ENCODE peak calls at places on chromosomes 3 and 15, in five cellular contexts. One of them, this sample, is unnamed. For H3K4me1, the result is how much of the 10 kb centered on the place peaks cover.

GRCh38 chr3:110881069-110881468 is 190.5 kb upstream of the NECTIN3 start:
- DNase-seq in right lobe of liver: peak
- DNase-seq in transverse colon: peak
- DNase-seq in DND-41: peak
- DNase-seq in psoas muscle: peak
- DNase-seq in this sample: no peak

GRCh38 chr3:98172621-98173020 is 6.1 kb downstream of the OR5H15 start:
- DNase-seq in right lobe of liver: no peak
- DNase-seq in psoas muscle: no peak
- DNase-seq in DND-41: no peak
- DNase-seq in transverse colon: no peak
- DNase-seq in this sample: no peak

GRCh38 chr3:113212155-113212844 is 943 bp downstream of the BOC start:
- DNase-seq in DND-41: no peak
- DNase-seq in right lobe of liver: no peak
- DNase-seq in transverse colon: no peak
- DNase-seq in psoas muscle: peak
- DNase-seq in this sample: no peak

GRCh38 chr3:152019516-152019915 is 146.1 kb downstream of the SUCNR1 start:
- DNase-seq in DND-41: no peak
- DNase-seq in transverse colon: no peak
- DNase-seq in psoas muscle: no peak
- DNase-seq in right lobe of liver: no peak
- DNase-seq in this sample: no peak

GRCh38 chr3:189773056-189773455 is 141.9 kb downstream of the TP63 start:
- DNase-seq in DND-41: no peak
- DNase-seq in psoas muscle: no peak
- DNase-seq in transverse colon: no peak
- DNase-seq in right lobe of liver: no peak
- DNase-seq in this sample: no peak

GRCh38 chr3:189995129-189995528 is 125.6 kb downstream of the P3H2 start:
- DNase-seq in right lobe of liver: no peak
- DNase-seq in DND-41: no peak
- DNase-seq in transverse colon: no peak
- DNase-seq in psoas muscle: no peak
- DNase-seq in this sample: no peak

GRCh38 chr3:1118074-1118473 is 25.2 kb downstream of the CNTN6 start:
- DNase-seq in psoas muscle: no peak
- DNase-seq in transverse colon: no peak
- DNase-seq in right lobe of liver: no peak
- DNase-seq in DND-41: no peak
- DNase-seq in this sample: no peak

GRCh38 chr3:74520895-74521294 is 93.6 kb downstream of the CNTN3 start:
- DNase-seq in psoas muscle: no peak
- DNase-seq in right lobe of liver: no peak
- DNase-seq in transverse colon: no peak
- DNase-seq in DND-41: no peak
- DNase-seq in this sample: no peak

GRCh38 chr3:40920041-40920440 is 279.3 kb upstream of the CTNNB1 start:
- DNase-seq in psoas muscle: no peak
- DNase-seq in DND-41: no peak
- DNase-seq in transverse colon: no peak
- DNase-seq in right lobe of liver: no peak
- DNase-seq in this sample: no peak

GRCh38 chr3:38644016-38644661 is 5.3 kb downstream of the SCN5A start:
- DNase-seq in DND-41: no peak
- DNase-seq in right lobe of liver: no peak
- DNase-seq in psoas muscle: no peak
- DNase-seq in transverse colon: no peak
- DNase-seq in this sample: no peak

DNA sequence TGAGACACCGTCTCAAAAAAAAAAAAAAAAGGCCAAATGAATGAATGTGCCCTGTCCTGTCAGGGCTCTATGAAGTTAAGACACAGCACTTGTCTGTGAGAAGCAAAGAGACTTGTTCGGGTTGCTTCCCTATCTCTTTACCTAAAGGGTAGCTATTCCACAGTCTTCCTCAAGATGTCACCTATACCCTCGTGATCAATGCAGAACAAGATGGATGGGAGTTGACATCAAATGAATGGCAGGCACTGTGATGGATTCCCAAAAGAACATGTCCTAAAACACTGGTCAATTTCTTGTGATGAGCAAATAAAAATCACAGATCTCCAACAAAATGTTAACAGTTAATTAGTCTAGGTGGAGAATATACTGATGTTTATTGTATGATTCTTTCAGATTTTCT is 9.5 kb downstream of the TADA3 start:
- DNase-seq in DND-41: no peak
- DNase-seq in right lobe of liver: no peak
- DNase-seq in psoas muscle: no peak
- DNase-seq in transverse colon: no peak
- DNase-seq in this sample: no peak
- H3K4me3 ChIP-seq in DND-41: no peak
- H3K4me3 ChIP-seq in right lobe of liver: no peak
- H3K4me3 ChIP-seq in psoas muscle: no peak
- H3K4me3 ChIP-seq in transverse colon: no peak
- H3K4me3 ChIP-seq in this sample: no peak

DNA sequence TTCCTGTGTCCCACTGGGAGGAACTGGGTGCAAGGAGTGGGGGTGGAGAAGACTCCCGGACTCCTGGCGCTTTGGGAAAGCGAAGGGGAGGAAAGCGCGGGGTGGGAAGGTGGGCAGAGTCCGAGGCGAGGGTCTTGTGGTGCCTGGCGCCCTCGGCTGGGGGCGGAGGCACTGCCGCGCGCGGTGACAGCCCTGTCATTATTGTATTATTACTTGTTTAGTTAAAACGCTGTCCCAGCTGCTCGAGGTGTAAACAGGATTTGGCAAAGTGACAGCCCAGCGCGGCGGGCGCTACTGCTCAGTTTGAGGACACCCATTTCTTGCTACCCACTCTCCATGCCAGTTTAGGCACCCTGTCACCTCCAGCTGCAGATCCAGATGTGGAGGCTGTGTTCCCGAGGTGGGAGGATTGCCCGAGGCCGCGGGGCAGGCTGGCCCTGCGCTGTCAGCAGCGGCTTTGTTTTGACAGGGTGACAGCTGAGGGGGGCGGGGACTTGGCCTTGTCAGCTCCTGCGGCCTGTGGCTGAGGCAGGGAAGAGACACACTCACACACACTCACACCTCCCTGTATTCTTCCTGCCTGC is 1.0 kb downstream of the KAT2B start:
- DNase-seq in right lobe of liver: peak
- DNase-seq in psoas muscle: peak
- DNase-seq in DND-41: peak
- DNase-seq in transverse colon: peak
- DNase-seq in this sample: peak
- TF ChIP-seq CTCF in right lobe of liver: no peak
- TF ChIP-seq CTCF in psoas muscle: no peak
- TF ChIP-seq CTCF in DND-41: peak
- TF ChIP-seq CTCF in transverse colon: no peak
- TF ChIP-seq CTCF in this sample: no peak

DNA sequence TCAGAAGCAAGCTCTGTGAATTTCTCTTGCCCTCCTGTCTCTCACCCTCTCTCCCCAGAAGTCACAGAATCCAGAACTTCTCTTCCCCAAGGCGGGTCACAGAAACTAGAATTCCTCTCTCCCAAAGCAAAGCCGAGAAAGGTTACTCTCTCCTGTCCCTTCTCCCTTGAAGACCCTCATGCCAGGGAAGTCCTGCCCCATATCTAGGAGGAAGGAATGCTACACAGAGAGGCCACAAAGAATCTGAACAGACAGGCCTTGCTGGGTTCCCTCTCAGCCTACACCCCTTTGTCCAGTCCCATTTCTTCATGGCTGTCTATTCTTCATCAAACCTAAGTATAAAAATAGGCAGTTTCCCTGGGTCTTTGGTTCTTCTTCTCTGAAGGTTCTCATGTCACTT is 29.8 kb downstream of the ANP32A start:
- DNase-seq in DND-41: no peak
- DNase-seq in right lobe of liver: no peak
- DNase-seq in psoas muscle: no peak
- DNase-seq in transverse colon: no peak
- DNase-seq in this sample: no peak
- H3K4me1 ChIP-seq in DND-41: under half
- H3K4me1 ChIP-seq in right lobe of liver: half or more
- H3K4me1 ChIP-seq in psoas muscle: half or more
- H3K4me1 ChIP-seq in transverse colon: half or more
- H3K4me1 ChIP-seq in this sample: half or more

GRCh38 chr15:65841121-65841930 is 28.0 kb upstream of the RAB11A start:
- DNase-seq in transverse colon: no peak
- DNase-seq in psoas muscle: no peak
- DNase-seq in right lobe of liver: no peak
- DNase-seq in DND-41: no peak
- DNase-seq in this sample: no peak
- H3K4me3 ChIP-seq in transverse colon: no peak
- H3K4me3 ChIP-seq in psoas muscle: no peak
- H3K4me3 ChIP-seq in right lobe of liver: no peak
- H3K4me3 ChIP-seq in DND-41: no peak
- H3K4me3 ChIP-seq in this sample: no peak

GRCh38 chr15:36334059-36334458 is 245.4 kb upstream of the CDIN1 start:
- DNase-seq in transverse colon: no peak
- DNase-seq in DND-41: no peak
- DNase-seq in right lobe of liver: no peak
- DNase-seq in psoas muscle: no peak
- DNase-seq in this sample: no peak
- TF ChIP-seq CTCF in transverse colon: no peak
- TF ChIP-seq CTCF in DND-41: no peak
- TF ChIP-seq CTCF in right lobe of liver: no peak
- TF ChIP-seq CTCF in psoas muscle: no peak
- TF ChIP-seq CTCF in this sample: no peak

GRCh38 chr15:58267026-58267425 is 128.8 kb downstream of the AQP9 start:
- DNase-seq in psoas muscle: no peak
- DNase-seq in DND-41: no peak
- DNase-seq in transverse colon: no peak
- DNase-seq in right lobe of liver: no peak
- DNase-seq in this sample: no peak
- H3K4me1 ChIP-seq in psoas muscle: under half
- H3K4me1 ChIP-seq in DND-41: under half
- H3K4me1 ChIP-seq in transverse colon: under half
- H3K4me1 ChIP-seq in right lobe of liver: under half
- H3K4me1 ChIP-seq in this sample: under half

This sample was measured in CD8-positive, alpha-beta T cell.